ENCODE peak calls at places on chromosome 2, in eight cellular contexts. O is ELF-1, G is EH, J is cardiac muscle cell, R is substantia nigra, L is pancreas, X is amygdala, Q is testis. Z is an unnamed sample.

GRCh38 chr2:232581725-232582124 is 31.2 kb downstream of the EIF4E2 start:
- DNase-seq in Q (no peak), X (no peak), R (no peak), J (no peak), G (no peak), L (no peak), O (no peak), Z (no peak)

GRCh38 chr2:12702661-12703121 is 14.0 kb upstream of the TRIB2 start:
- DNase-seq in R (no peak), O (no peak), J (peak), G (peak), Q (no peak), L (peak), X (no peak), Z (no peak)

GRCh38 chr2:27922842-27923241 is 32.3 kb downstream of the BABAM2 start:
- DNase-seq in X (no peak), O (no peak), J (no peak), G (no peak), Q (no peak), L (no peak), R (no peak), Z (no peak)

GRCh38 chr2:42328148-42328833 is 32.7 kb downstream of the COX7A2L start:
- DNase-seq in G (peak), L (no peak), O (no peak), X (no peak), Q (no peak), R (no peak), J (peak), Z (no peak)

GRCh38 chr2:48114256-48114655 is 208.0 kb upstream of the FBXO11 start:
- DNase-seq in R (no peak), G (peak), O (no peak), J (peak), Q (no peak), L (no peak), X (no peak), Z (peak)

GRCh38 chr2:1515986-1516797 is 102.9 kb downstream of the TPO start:
- DNase-seq in Q (no peak), O (no peak), L (peak), X (no peak), J (no peak), G (no peak), R (no peak), Z (no peak)

GRCh38 chr2:238160206-238161129 is 1.7 kb downstream of the ERFE start:
- DNase-seq in J (peak), L (no peak), G (peak), Q (no peak), X (no peak), O (peak), R (no peak), Z (no peak)

GRCh38 chr2:151827564-151828142 is 568 bp downstream of the ARL5A start:
- DNase-seq in G (peak), R (peak), Q (peak), X (no peak), O (peak), L (peak), J (peak), Z (no peak)

GRCh38 chr2:177314722-177315264 is 50.3 kb upstream of the NFE2L2 start:
- DNase-seq in G (no peak), O (no peak), X (no peak), L (no peak), Q (no peak), R (no peak), J (no peak), Z (no peak)

GRCh38 chr2:202115385-202116060 is 42.5 kb downstream of the KIAA2012 start:
- DNase-seq in O (no peak), Q (no peak), X (no peak), L (no peak), J (peak), G (peak), R (no peak), Z (no peak)

GRCh38 chr2:122927217-122927616 is 1097.9 kb upstream of the CNTNAP5 start:
- DNase-seq in Q (no peak), O (peak), X (no peak), J (peak), L (no peak), R (no peak), G (no peak), Z (no peak)

GRCh38 chr2:212845941-212846340 is 305.5 kb downstream of the IKZF2 start:
- DNase-seq in Q (no peak), O (no peak), G (peak), R (no peak), L (no peak), J (no peak), X (no peak), Z (no peak)

GRCh38 chr2:19837235-19837766 is 64.5 kb downstream of the TTC32 start:
- DNase-seq in Q (no peak), G (peak), X (no peak), O (no peak), J (no peak), R (no peak), L (no peak), Z (no peak)

GRCh38 chr2:171483793-171484192 is 38.5 kb upstream of the CYBRD1 start:
- DNase-seq in Q (no peak), O (no peak), L (no peak), R (no peak), J (no peak), G (no peak), X (no peak), Z (no peak)

GRCh38 chr2:195395351-195395750 is 261.7 kb upstream of the SLC39A10 start:
- DNase-seq in G (peak), J (peak), R (no peak), L (no peak), X (no peak), Q (no peak), O (no peak), Z (no peak)

GRCh38 chr2:42100696-42101585 is 53.1 kb downstream of the PKDCC start:
- DNase-seq in R (no peak), O (peak), G (peak), X (no peak), J (peak), L (peak), Q (peak), Z (no peak)

GRCh38 chr2:161995553-161996016 is 78.4 kb downstream of the DPP4 start:
- DNase-seq in L (no peak), J (no peak), Q (no peak), X (no peak), R (no peak), O (no peak), G (no peak), Z (no peak)

GRCh38 chr2:228658998-228659397 is 477.5 kb upstream of the SPHKAP start:
- DNase-seq in X (no peak), Q (no peak), G (peak), J (peak), L (no peak), O (no peak), R (no peak), Z (no peak)

GRCh38 chr2:196145256-196145655 is 26.1 kb downstream of the STK17B start:
- DNase-seq in O (no peak), Q (no peak), G (no peak), J (no peak), R (no peak), L (no peak), X (no peak), Z (no peak)

GRCh38 chr2:219175928-219176817 is 552 bp downstream of the CNPPD1 start:
- DNase-seq in O (no peak), R (peak), X (peak), G (peak), J (peak), Q (peak), L (peak), Z (no peak)

GRCh38 chr2:195318440-195319111 is 338.4 kb upstream of the SLC39A10 start:
- DNase-seq in G (peak), X (no peak), Q (peak), L (no peak), R (no peak), J (peak), O (no peak), Z (no peak)

GRCh38 chr2:192286093-192286701 is 91.5 kb upstream of the TMEFF2 start:
- DNase-seq in J (peak), O (no peak), Q (peak), R (no peak), X (no peak), G (peak), L (no peak), Z (no peak)

GRCh38 chr2:8171608-8172007 is 510.2 kb upstream of the ID2 start:
- DNase-seq in Q (no peak), O (no peak), G (peak), X (no peak), R (no peak), L (no peak), J (peak), Z (no peak)

GRCh38 chr2:127082974-127083373 is 24.0 kb downstream of the BIN1 start:
- DNase-seq in G (no peak), R (no peak), X (no peak), J (peak), L (no peak), O (no peak), Q (no peak), Z (no peak)

GRCh38 chr2:32721376-32721775 is 93.5 kb downstream of the TTC27 start:
- DNase-seq in J (no peak), G (no peak), R (no peak), X (no peak), L (no peak), O (no peak), Q (no peak), Z (no peak)

GRCh38 chr2:43142921-43143438 is 83.4 kb downstream of the ZFP36L2 start:
- DNase-seq in Q (no peak), L (no peak), G (peak), R (no peak), X (no peak), J (no peak), O (peak), Z (no peak)

GRCh38 chr2:70008290-70008689 is 46.9 kb upstream of the ASPRV1 start:
- DNase-seq in Q (no peak), O (no peak), X (no peak), L (no peak), J (no peak), R (no peak), G (no peak), Z (no peak)

GRCh38 chr2:74719066-74719465 is 65.0 kb downstream of the SEMA4F start:
- DNase-seq in L (no peak), Q (no peak), R (no peak), G (no peak), O (no peak), J (no peak), X (no peak), Z (no peak)

GRCh38 chr2:132715986-132716385 is 46.0 kb upstream of the LYPD1 start:
- DNase-seq in L (no peak), R (no peak), G (peak), X (no peak), O (no peak), J (no peak), Q (no peak), Z (no peak)

GRCh38 chr2:37573818-37574388 is 97.5 kb downstream of the CDC42EP3 start:
- DNase-seq in L (no peak), X (no peak), G (peak), J (no peak), Q (no peak), O (no peak), R (no peak), Z (no peak)

GRCh38 chr2:152445375-152445774 is 110.4 kb downstream of the FMNL2 start:
- DNase-seq in L (no peak), J (no peak), X (no peak), Q (no peak), G (no peak), R (no peak), O (no peak), Z (no peak)